ENCODE peak calls at places on chromosomes 12 and 14, in four cellular contexts. M is hepatocyte, P is fibroblast of lung, B is left lung. W is an unnamed sample.
A peak's percentile ranks its signal among the peaks of the same experiment; 100 is the strongest.

GRCh38 chr14:21308479-21309237 is 28.8 kb downstream of the RPGRIP1 start:
- DNase-seq in P (peak; percentile 70), B (peak; percentile 85), M (peak; percentile 94), W (peak; percentile 97)

GRCh38 chr12:91991397-91992187 is 154.1 kb downstream of the BTG1 start:
- DNase-seq in P (peak; percentile 28), M (no peak), B (no peak), W (no peak)

GRCh38 chr12:124762384-124762783 is 101.3 kb downstream of the SCARB1 start:
- DNase-seq in P (no peak), B (no peak), M (no peak), W (no peak)

GRCh38 chr14:64758711-64759554 is 54.7 kb downstream of the PLEKHG3 start:
- DNase-seq in B (peak; percentile 60), M (peak; percentile 89), P (peak; percentile 93), W (peak; percentile 94)

GRCh38 chr12:52188658-52189057 is 3.2 kb downstream of the KRT80 start:
- DNase-seq in B (no peak), M (no peak), P (no peak), W (no peak)

GRCh38 chr12:18421840-18422239 is 160.5 kb downstream of the PIK3C2G start:
- DNase-seq in B (no peak), P (peak; percentile 44), M (no peak), W (no peak)

GRCh38 chr14:28161040-28161439 is 605.5 kb upstream of the FOXG1 start:
- DNase-seq in B (no peak), M (no peak), P (no peak), W (no peak)

GRCh38 chr14:89955022-89955414 is 488 bp upstream of the EFCAB11 start:
- DNase-seq in B (no peak), M (peak; percentile 31), P (no peak), W (no peak)

GRCh38 chr12:83261998-83262397 is 575.3 kb downstream of the TMTC2 start:
- DNase-seq in P (no peak), B (no peak), M (no peak), W (no peak)

GRCh38 chr12:63668028-63668799 is at the start of gene DPY19L2:
- DNase-seq in P (peak; percentile 78), M (peak; percentile 83), B (peak; percentile 63), W (no peak)

GRCh38 chr14:49621114-49621881 is 699 bp downstream of the MGAT2 start:
- DNase-seq in M (peak; percentile 74), B (peak; percentile 83), P (peak; percentile 59), W (peak; percentile 75)

GRCh38 chr14:99460793-99461192 is 19.9 kb downstream of the SETD3 start:
- DNase-seq in M (no peak), B (no peak), P (no peak), W (peak; percentile 80)

GRCh38 chr12:92530706-92531105 is 172.1 kb upstream of the PLEKHG7 start:
- DNase-seq in M (peak; percentile 23), P (no peak), B (no peak), W (no peak)

GRCh38 chr12:28158353-28158752 is 31.9 kb upstream of the CCDC91 start:
- DNase-seq in P (no peak), M (no peak), B (no peak), W (no peak)

GRCh38 chr12:49684310-49684854 is 22.8 kb downstream of the FMNL3 start:
- DNase-seq in M (no peak), B (no peak), P (no peak), W (no peak)

GRCh38 chr12:107730942-107731341 is 30.0 kb downstream of the PRDM4 start:
- DNase-seq in M (no peak), B (no peak), P (no peak), W (no peak)

GRCh38 chr14:101062611-101063010 is 159.1 kb upstream of the RTL1 start:
- DNase-seq in B (peak; percentile 9), M (no peak), P (peak; percentile 73), W (no peak)

GRCh38 chr14:84891414-84891813 is 638.5 kb upstream of the FLRT2 start:
- DNase-seq in M (no peak), P (no peak), B (no peak), W (no peak)

DNA sequence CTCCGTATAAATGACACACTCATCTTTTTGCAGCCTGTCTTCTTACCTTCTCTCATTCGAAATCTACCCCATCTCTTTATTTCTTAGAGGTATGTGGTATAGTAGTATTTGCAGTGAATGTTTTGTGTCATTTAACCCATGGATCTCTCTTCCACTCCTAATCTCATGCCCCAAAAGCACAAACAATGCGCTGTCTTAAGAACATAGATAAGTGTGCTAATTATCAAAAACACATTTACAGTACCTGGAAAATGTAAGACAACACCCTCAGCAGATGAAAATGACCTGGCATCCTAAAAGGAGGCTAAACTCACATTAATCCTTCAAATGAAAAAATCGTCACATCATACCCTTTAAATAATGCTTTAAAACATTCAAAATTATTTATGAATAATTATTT is 10.7 kb downstream of the USP15 start:
- DNase-seq in B (no peak), M (no peak), P (no peak), W (no peak)
- H3K4me1 ChIP-seq in B (no peaks in the 10 kb centered on the region), M (peaks cover 16% of the 10 kb centered on the region), P (peaks cover 5% of the 10 kb centered on the region), W (no peaks in the 10 kb centered on the region)

GRCh38 chr14:96264850-96265249 is 8.8 kb downstream of the BDKRB1 start:
- DNase-seq in P (peak; percentile 70), B (no peak), M (no peak), W (peak; percentile 45)
- TF ChIP-seq CTCF in P (peak; percentile 61), B (peak; percentile 26), M (peak; percentile 27), W (peak; percentile 37)

DNA sequence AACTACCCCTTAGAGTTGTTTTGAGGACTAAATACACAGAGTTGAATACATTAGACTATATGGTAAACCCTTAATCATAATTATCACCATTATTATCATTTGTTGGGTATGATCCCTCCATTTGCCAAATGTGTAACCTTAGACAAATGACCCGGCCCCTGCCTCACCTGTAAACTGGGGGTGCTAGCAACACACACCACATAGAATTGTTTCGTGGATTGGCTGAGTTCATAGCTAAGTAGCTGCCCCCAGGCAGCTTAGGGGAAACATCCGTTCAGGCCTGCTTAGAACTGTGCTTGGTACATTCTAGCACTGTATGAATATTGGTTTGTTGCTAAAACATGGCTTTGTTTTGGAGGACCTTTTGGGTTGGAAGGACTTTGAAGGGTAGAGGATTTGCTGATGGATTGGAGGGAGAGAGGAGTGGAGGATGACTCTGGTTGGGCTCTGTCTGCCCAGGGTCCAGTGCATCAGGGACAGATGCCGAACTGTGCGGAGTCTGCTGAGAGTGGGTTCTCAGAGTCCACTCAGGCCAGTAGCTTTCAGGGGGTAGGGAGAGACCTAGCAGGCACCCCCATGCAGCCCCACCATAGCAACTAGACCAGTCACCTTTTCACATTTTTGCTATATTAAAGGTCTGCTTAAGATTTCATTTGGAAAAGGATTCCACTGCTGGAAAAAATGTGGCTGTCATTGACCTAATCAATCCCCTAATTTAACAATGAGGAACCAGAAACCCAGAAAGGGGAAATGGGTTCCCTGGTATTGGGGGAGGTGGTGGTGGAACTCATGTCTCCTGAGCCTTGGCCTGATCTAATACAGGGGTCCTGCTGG is 2.1 kb downstream of the RIN3 start:
- DNase-seq in P (no peak), M (no peak), B (no peak), W (no peak)
- H3K4me3 ChIP-seq in P (no peak overlapping the region), M (no peak overlapping the region), B (peak overlapping the region; percentile 81), W (no peak overlapping the region)

DNA sequence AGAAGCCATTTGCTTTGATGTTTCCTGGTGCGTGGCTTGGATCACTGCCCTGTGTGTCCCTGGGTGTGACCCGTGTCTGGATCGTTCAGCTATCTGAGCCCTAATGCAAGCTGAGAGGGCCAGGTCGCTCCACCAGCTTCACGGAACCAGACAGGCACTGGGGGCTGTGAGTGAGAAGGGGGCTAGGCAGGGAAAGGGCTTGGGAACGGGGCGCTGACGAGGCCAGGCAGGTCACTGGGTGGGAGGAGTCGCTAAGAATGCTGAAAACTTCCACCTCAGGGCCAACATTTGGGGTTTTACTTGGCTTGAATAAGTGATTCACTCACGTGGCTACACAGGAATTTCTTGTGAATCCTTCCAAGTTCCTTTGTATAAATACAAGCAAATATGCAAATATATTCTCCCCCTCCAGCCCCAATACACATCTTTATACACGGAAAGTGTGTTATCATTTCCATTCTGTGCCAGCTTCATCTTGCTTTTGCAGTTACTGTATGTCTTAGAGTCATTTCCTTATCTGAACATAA is 24.1 kb upstream of the MMP17 start:
- DNase-seq in B (no peak), M (no peak), P (peak; percentile 36), W (no peak)
- H3K4me1 ChIP-seq in B (peaks cover 3% of the 10 kb centered on the region), M (no peaks in the 10 kb centered on the region), P (no peaks in the 10 kb centered on the region), W (no peaks in the 10 kb centered on the region)

GRCh38 chr14:31802838-31803237 is 241.6 kb downstream of the NUBPL start:
- DNase-seq in B (no peak), P (no peak), M (no peak), W (no peak)

GRCh38 chr14:31806249-31806648 is 245.0 kb downstream of the NUBPL start:
- DNase-seq in B (no peak), M (no peak), P (no peak), W (no peak)
- TF ChIP-seq CTCF in B (no peak), M (no peak), P (no peak), W (no peak)

GRCh38 chr12:7351177-7351576 is 47.3 kb downstream of the ACSM4 start:
- DNase-seq in B (no peak), P (no peak), M (no peak), W (no peak)

GRCh38 chr12:7349418-7349817 is 45.5 kb downstream of the ACSM4 start:
- DNase-seq in M (no peak), B (no peak), P (no peak), W (no peak)

GRCh38 chr12:7344831-7345230 is 41.0 kb downstream of the ACSM4 start:
- DNase-seq in M (no peak), P (no peak), B (no peak), W (no peak)

GRCh38 chr12:7345232-7345631 is 41.4 kb downstream of the ACSM4 start:
- DNase-seq in P (no peak), B (no peak), M (no peak), W (no peak)

DNA sequence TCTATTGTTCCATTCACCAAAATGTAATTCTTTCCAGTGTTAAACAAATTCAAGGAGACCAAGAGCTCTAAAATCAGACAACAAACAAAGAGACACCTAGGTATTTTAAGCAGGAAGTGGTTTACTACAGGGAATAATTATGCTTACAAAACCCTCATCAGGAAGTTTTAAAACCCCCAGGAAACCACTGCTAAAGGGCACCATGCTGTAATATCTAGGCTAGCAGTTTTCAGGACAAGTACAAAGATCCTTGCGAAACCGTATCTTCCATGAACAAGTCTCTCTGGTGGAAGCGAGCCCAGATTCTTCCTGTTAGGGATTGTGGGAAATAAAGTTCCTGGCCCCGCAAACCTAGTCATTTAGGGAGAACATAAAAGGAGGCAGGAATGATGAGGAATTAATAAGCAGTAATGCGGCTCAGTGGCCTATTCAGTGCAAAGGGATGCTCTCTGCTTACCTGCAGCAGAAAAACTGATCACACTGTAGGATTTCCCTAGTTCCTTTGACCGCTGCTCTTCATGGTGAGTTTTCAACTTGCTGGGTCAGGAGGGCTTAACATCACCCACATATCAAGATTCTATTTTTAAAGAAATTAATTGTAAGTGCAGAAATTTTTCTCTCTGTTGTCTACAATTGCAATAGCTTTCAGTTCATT is 42.8 kb downstream of the ACSM4 start:
- DNase-seq in P (no peak), B (no peak), M (no peak), W (no peak)
- H3K4me3 ChIP-seq in P (no peak overlapping the region), B (no peak overlapping the region), M (no peak overlapping the region), W (no peak overlapping the region)

GRCh38 chr12:41439858-41440257 is 251.7 kb downstream of the PDZRN4 start:
- DNase-seq in P (no peak), M (no peak), B (no peak), W (no peak)
- H3K4me1 ChIP-seq in P (no peaks in the 10 kb centered on the region), M (no peaks in the 10 kb centered on the region), B (no peaks in the 10 kb centered on the region), W (no peaks in the 10 kb centered on the region)

W was measured in Caco-2.